ENCODE peak calls at places on chromosomes 2 and 18, in ten cellular contexts. Y, M, K, V, G, Z, W, I, J and P are unnamed samples.

GRCh38 chr2:151627368-151627767 is 106.9 kb downstream of the NEB start:
- DNase-seq in Y (peak), M (no peak), K (no peak), V (no peak), G (no peak), Z (no peak), W (no peak), I (no peak), J (no peak), P (no peak)

GRCh38 chr2:10580991-10581390 is 108.8 kb downstream of the NOL10 start:
- DNase-seq in Y (peak), M (no peak), K (no peak), V (no peak), G (no peak), Z (no peak), W (no peak), I (no peak), J (no peak), P (no peak)

GRCh38 chr2:120231564-120231973 is 8.4 kb upstream of the TMEM185B start:
- DNase-seq in Y (no peak), M (no peak), K (no peak), V (no peak), G (no peak), Z (no peak), W (no peak), I (no peak), J (no peak), P (no peak)

GRCh38 chr2:3267869-3268704 is 109.5 kb downstream of the EIPR1 start:
- DNase-seq in Y (no peak), M (no peak), K (no peak), V (no peak), G (no peak), Z (no peak), W (no peak), I (no peak), J (no peak), P (no peak)

GRCh38 chr2:222745836-222746559 is 74.5 kb downstream of the MOGAT1 start:
- DNase-seq in Y (no peak), M (no peak), K (no peak), V (peak), G (no peak), Z (no peak), W (no peak), I (no peak), J (no peak), P (peak)

GRCh38 chr2:200616193-200616592 is 30.4 kb downstream of the AOX1 start:
- DNase-seq in Y (no peak), M (no peak), K (no peak), V (no peak), G (no peak), Z (no peak), W (no peak), I (no peak), J (no peak), P (no peak)

GRCh38 chr2:164014068-164014577 is 278.3 kb upstream of the FIGN start:
- DNase-seq in Y (no peak), M (no peak), K (no peak), V (peak), G (peak), Z (no peak), W (peak), I (no peak), J (no peak), P (no peak)

GRCh38 chr2:289362-290089 is 1.6 kb upstream of the ALKAL2 start:
- DNase-seq in Y (no peak), M (no peak), K (no peak), V (peak), G (peak), Z (peak), W (peak), I (no peak), J (peak), P (peak)

GRCh38 chr2:185919155-185919554 is 180.6 kb downstream of the FSIP2 start:
- DNase-seq in Y (peak), M (no peak), K (no peak), V (peak), G (no peak), Z (no peak), W (peak), I (no peak), J (no peak), P (peak)

GRCh38 chr18:67310826-67311225 is 205.7 kb downstream of the DSEL start:
- DNase-seq in Y (peak), M (no peak), K (peak), V (peak), G (peak), Z (no peak), W (peak), I (peak), J (no peak), P (peak)

GRCh38 chr2:41779873-41780272 is 267.9 kb upstream of the PKDCC start:
- DNase-seq in Y (no peak), M (no peak), K (no peak), V (no peak), G (peak), Z (no peak), W (no peak), I (no peak), J (no peak), P (peak)

GRCh38 chr2:126059379-126059778 is 596.6 kb upstream of the GYPC start:
- DNase-seq in Y (no peak), M (no peak), K (no peak), V (no peak), G (no peak), Z (no peak), W (no peak), I (no peak), J (no peak), P (no peak)

GRCh38 chr2:137508739-137509384 is 455.4 kb upstream of the HNMT start:
- DNase-seq in Y (no peak), M (no peak), K (no peak), V (no peak), G (no peak), Z (no peak), W (no peak), I (no peak), J (no peak), P (no peak)

GRCh38 chr2:27720004-27720551 is 51.4 kb upstream of the MRPL33 start:
- DNase-seq in Y (peak), M (no peak), K (peak), V (peak), G (peak), Z (no peak), W (peak), I (peak), J (peak), P (peak)

DNA sequence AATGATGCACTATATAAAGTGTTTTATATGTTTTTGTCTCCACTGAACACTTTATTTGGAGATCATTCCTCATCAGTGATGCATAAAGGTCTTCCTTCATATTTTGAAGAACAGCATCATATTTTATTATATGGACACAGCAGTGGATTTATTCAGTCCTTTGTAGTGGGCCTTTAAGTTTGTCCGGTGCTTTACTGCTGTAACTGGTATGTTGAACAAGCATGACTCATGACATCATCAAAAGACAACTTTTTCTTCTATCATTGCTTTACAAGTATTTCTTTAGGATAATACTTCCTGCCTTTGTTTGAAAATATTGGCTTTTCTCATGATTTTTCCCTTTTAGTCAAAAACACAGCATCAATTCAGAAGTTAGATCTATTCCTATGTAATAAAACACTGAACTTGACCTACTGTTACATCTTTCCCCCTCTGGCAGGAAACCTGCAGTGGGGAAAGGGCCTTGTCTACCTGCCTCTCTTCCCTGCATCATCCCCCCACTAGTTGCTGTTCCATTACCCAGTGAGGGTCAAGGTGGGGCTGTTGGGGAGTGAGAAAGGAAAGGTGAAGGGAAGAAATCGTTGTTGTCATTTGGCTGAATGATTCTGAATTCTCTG is 241.2 kb downstream of the CYP26B1 start:
- DNase-seq in Y (no peak), M (no peak), K (no peak), V (no peak), G (no peak), Z (no peak), W (no peak), I (no peak), J (no peak), P (no peak)
- TF ChIP-seq CTCF in Y (no peak), M (no peak), K (no peak), V (no peak), G (no peak), Z (no peak), W (no peak), I (no peak), J (no peak), P (no peak)

DNA sequence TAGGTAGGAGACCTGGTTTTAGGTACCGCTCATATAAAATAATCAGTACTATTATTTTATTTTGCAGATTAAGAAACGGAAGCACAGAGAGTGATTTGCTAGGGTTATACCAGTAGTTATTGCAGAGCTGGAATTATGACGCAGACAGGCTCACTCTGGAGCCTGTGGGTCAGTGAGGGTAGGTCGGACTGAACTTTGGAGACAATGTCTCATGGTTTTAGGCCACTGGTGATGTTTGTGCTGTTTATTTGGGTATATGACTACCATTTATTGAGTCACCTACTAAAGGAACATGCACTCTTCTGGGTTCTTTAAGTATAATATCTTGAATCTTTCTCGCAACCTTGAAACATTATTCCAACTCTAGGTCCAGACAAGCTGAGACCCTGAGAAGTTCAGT is 33.5 kb upstream of the IL1R1 start:
- DNase-seq in Y (no peak), M (no peak), K (no peak), V (no peak), G (peak), Z (no peak), W (peak), I (no peak), J (no peak), P (peak)
- H3K4me3 ChIP-seq in Y (no peak), M (no peak), K (no peak), V (no peak), G (peak), Z (no peak), W (no peak), I (no peak), J (no peak), P (no peak)

GRCh38 chr2:203650860-203651613 is 55.4 kb upstream of the CD28 start:
- DNase-seq in Y (peak), M (peak), K (peak), V (peak), G (peak), Z (no peak), W (peak), I (peak), J (peak), P (peak)
- TF ChIP-seq CTCF in Y (peak), M (no peak), K (peak), V (peak), G (peak), Z (peak), W (peak), I (no peak), J (no peak), P (peak)

DNA sequence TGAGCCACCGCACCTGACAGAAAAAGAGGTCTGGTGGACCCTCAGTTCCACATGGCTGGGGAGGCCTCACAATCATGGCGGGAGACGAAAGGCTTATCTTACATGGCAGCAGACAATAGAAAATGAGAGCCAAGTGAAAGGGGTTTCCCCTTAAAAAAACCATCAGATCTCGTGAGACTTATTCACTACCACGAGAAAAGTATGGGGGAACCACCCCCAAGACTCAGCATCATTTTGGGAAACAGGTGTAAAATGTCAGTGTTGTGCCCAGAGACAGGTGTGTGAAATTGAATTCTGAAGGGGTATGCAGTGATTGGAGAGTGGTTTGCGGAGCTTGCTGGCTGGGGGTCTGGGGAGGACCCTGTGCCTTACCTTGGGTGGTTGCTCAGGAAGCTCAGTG is 4.6 kb upstream of the D2HGDH start:
- DNase-seq in Y (no peak), M (no peak), K (no peak), V (no peak), G (no peak), Z (no peak), W (no peak), I (no peak), J (no peak), P (no peak)
- H3K4me3 ChIP-seq in Y (no peak), M (no peak), K (no peak), V (no peak), G (no peak), Z (no peak), W (no peak), I (no peak), J (no peak), P (no peak)

DNA sequence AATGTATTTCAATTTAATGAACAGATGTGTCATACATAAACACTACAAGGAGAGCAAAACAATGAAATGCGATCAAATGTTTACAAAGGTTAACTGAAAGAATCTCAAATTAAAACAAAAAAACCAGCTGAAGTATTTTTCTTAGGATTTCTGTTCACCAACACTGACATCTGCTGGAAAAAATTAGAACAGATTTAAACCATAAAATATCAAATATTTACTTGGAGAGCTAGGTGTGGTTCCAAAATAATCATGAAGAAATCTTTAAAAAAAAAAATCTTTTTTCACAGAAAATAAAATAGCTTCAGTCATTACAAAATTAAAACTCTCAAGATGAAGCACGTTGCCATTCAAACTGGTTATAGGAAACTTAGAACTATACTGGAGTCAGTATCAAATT is 13.8 kb downstream of the MMADHC start:
- DNase-seq in Y (no peak), M (no peak), K (no peak), V (no peak), G (peak), Z (no peak), W (peak), I (no peak), J (no peak), P (peak)
- TF ChIP-seq CTCF in Y (peak), M (no peak), K (peak), V (no peak), G (peak), Z (peak), W (peak), I (peak), J (no peak), P (peak)

GRCh38 chr2:66446924-66447323 is 12.0 kb downstream of the MEIS1 start:
- DNase-seq in Y (no peak), M (no peak), K (no peak), V (no peak), G (peak), Z (no peak), W (peak), I (no peak), J (no peak), P (no peak)
- H3K4me3 ChIP-seq in Y (no peak), M (peak), K (no peak), V (peak), G (peak), Z (peak), W (peak), I (peak), J (no peak), P (no peak)